ENCODE peak calls at places on chromosomes 13 and 19, in six cellular contexts. U is H9, J is cardiac fibroblast, E is GM23338, I is BJ, C is GM06990. Y is an unnamed sample.

GRCh38 chr13:114154476-114154875 is 22.1 kb upstream of the RASA3 start:
- DNase-seq in U (no peak), J (no peak), E (no peak), I (no peak), C (no peak), Y (no peak)

GRCh38 chr13:111627596-111627995 is 307.2 kb downstream of the TEX29 start:
- DNase-seq in U (peak), J (no peak), E (no peak), I (no peak), C (no peak), Y (no peak)

GRCh38 chr19:17394891-17395415 is 957 bp upstream of the CCDC194 start:
- DNase-seq in U (peak), J (peak), E (peak), I (no peak), C (peak), Y (no peak)

GRCh38 chr13:51017516-51017915 is 93.6 kb downstream of the C13orf42 start:
- DNase-seq in U (no peak), J (no peak), E (no peak), I (no peak), C (no peak), Y (no peak)

GRCh38 chr13:110380359-110381028 is 73.4 kb downstream of the COL4A2 start:
- DNase-seq in U (no peak), J (peak), E (no peak), I (no peak), C (no peak), Y (no peak)

GRCh38 chr13:75818181-75819110 is 182.3 kb downstream of the LMO7 start:
- DNase-seq in U (no peak), J (no peak), E (no peak), I (no peak), C (no peak), Y (no peak)

GRCh38 chr13:78657699-78658629 is 991 bp downstream of the OBI1 start:
- DNase-seq in U (peak), J (peak), E (peak), I (no peak), C (no peak), Y (no peak)

GRCh38 chr19:10820173-10820572 is 15.8 kb downstream of the TMED1 start:
- DNase-seq in U (no peak), J (no peak), E (peak), I (no peak), C (no peak), Y (no peak)

GRCh38 chr13:41505209-41505835 is 48.0 kb downstream of the RGCC start:
- DNase-seq in U (no peak), J (peak), E (no peak), I (peak), C (no peak), Y (peak)

GRCh38 chr19:49107625-49108459 is 6.3 kb upstream of the LIN7B start:
- DNase-seq in U (no peak), J (no peak), E (no peak), I (no peak), C (no peak), Y (no peak)

GRCh38 chr13:93534181-93534700 is 307.6 kb downstream of the GPC6 start:
- DNase-seq in U (no peak), J (peak), E (no peak), I (no peak), C (no peak), Y (no peak)

GRCh38 chr19:41701401-41702075 is 6.9 kb upstream of the CEACAM5 start:
- DNase-seq in U (peak), J (no peak), E (peak), I (no peak), C (no peak), Y (no peak)

GRCh38 chr19:3851254-3852176 is 17.3 kb downstream of the ZFR2 start:
- DNase-seq in U (no peak), J (no peak), E (no peak), I (no peak), C (no peak), Y (no peak)

GRCh38 chr13:100944791-100945345 is 270.3 kb upstream of the TMTC4 start:
- DNase-seq in U (no peak), J (no peak), E (no peak), I (no peak), C (no peak), Y (no peak)

GRCh38 chr19:19661675-19662251 is 1.7 kb downstream of the ATP13A1 start:
- DNase-seq in U (peak), J (no peak), E (no peak), I (no peak), C (peak), Y (no peak)

GRCh38 chr13:107025991-107026390 is 458.1 kb upstream of the ARGLU1 start:
- DNase-seq in U (no peak), J (peak), E (no peak), I (no peak), C (no peak), Y (no peak)

GRCh38 chr13:27044837-27045570 is 126.6 kb downstream of the USP12 start:
- DNase-seq in U (no peak), J (no peak), E (no peak), I (no peak), C (peak), Y (no peak)

GRCh38 chr19:16436780-16437179 is 35.0 kb downstream of the EPS15L1 start:
- DNase-seq in U (no peak), J (no peak), E (no peak), I (no peak), C (no peak), Y (no peak)

GRCh38 chr13:112626124-112626523 is 38.2 kb upstream of the TUBGCP3 start:
- DNase-seq in U (no peak), J (no peak), E (no peak), I (no peak), C (no peak), Y (no peak)

GRCh38 chr13:99909836-99910619 is 61.5 kb downstream of the ZIC5 start:
- DNase-seq in U (no peak), J (peak), E (no peak), I (no peak), C (no peak), Y (no peak)

GRCh38 chr19:18045307-18046013 is 37.5 kb downstream of the ARRDC2 start:
- DNase-seq in U (no peak), J (no peak), E (no peak), I (no peak), C (no peak), Y (no peak)

GRCh38 chr19:56838930-56839664 is 1.4 kb downstream of the PEG3 start:
- DNase-seq in U (no peak), J (peak), E (no peak), I (peak), C (no peak), Y (peak)

GRCh38 chr13:37187611-37188010 is 82.1 kb upstream of the CSNK1A1L start:
- DNase-seq in U (no peak), J (no peak), E (no peak), I (peak), C (no peak), Y (no peak)

GRCh38 chr19:21260164-21260847 is 68.9 kb downstream of the ZNF708 start:
- DNase-seq in U (no peak), J (no peak), E (no peak), I (no peak), C (no peak), Y (no peak)

DNA sequence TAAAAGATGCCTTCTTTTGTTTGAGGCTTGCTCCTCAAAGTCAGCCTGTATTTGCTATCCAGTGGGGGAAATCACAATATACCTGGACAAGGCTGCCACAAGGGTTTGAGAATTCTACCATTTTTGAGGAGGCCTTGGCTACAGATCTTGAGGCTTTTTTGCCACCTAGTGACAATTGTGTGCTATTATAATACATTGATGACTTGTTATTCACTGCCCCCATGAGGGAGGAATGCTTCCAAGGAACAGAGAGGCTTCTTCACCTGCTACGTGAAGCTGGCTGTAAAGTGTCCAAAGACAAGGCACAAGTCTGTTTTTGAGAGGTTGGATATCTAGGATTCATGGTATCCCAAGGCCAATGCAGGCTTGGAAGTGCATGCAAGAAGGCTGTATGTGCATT is 72.5 kb downstream of the ZNF708 start:
- DNase-seq in U (no peak), J (peak), E (peak), I (no peak), C (no peak), Y (no peak)
- TF ChIP-seq CTCF in U (peak), J (no peak), E (peak), I (peak), C (peak), Y (no peak)

GRCh38 chr19:8307965-8308866 is at the start of gene CD320:
- DNase-seq in U (peak), J (peak), E (peak), I (peak), C (peak), Y (peak)
- TF ChIP-seq CTCF in U (no peak), J (no peak), E (no peak), I (no peak), C (no peak), Y (no peak)

GRCh38 chr13:33867472-33867871 is 49.5 kb downstream of the RFC3 start:
- DNase-seq in U (no peak), J (no peak), E (no peak), I (no peak), C (no peak), Y (no peak)
- TF ChIP-seq CTCF in U (peak), J (no peak), E (peak), I (no peak), C (no peak), Y (no peak)

GRCh38 chr19:15021286-15022007 is 27.8 kb upstream of the CASP14 start:
- DNase-seq in U (no peak), J (no peak), E (no peak), I (no peak), C (no peak), Y (no peak)

GRCh38 chr19:15028490-15028889 is 20.8 kb upstream of the CASP14 start:
- DNase-seq in U (no peak), J (no peak), E (no peak), I (no peak), C (no peak), Y (no peak)

GRCh38 chr19:15022752-15023151 is 26.5 kb upstream of the CASP14 start:
- DNase-seq in U (peak), J (no peak), E (peak), I (no peak), C (no peak), Y (no peak)

DNA sequence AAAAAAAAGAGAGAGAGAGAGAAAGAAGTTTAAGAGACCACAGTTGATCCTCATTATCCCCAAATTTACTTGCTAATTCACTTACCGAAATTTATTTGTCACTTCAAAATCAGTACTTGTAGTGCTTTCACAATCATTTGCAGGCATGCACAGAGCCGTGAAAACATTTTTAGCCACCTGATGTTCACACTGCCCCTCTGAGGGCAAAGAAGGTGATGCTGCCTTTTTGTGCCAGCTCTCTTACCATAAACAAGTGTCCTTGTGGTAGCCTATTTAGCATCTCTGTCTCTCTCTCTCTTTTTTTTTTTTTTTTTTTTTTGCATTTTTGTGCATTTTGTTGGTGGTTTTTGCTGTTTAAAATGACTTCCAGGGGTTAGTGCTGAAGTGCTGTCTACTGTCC is 24.0 kb upstream of the CASP14 start:
- DNase-seq in U (no peak), J (no peak), E (peak), I (no peak), C (no peak), Y (no peak)
- TF ChIP-seq CTCF in U (no peak), J (no peak), E (peak), I (no peak), C (peak), Y (no peak)

GRCh38 chr13:103883152-103883551 is 816.9 kb upstream of the SLC10A2 start:
- DNase-seq in U (peak), J (peak), E (peak), I (peak), C (no peak), Y (peak)
- TF ChIP-seq CTCF in U (peak), J (peak), E (peak), I (peak), C (no peak), Y (no peak)

GRCh38 chr13:20776751-20777150 is 3.0 kb upstream of the EEF1AKMT1 start:
- DNase-seq in U (no peak), J (no peak), E (peak), I (no peak), C (no peak), Y (no peak)
- TF ChIP-seq CTCF in U (peak), J (no peak), E (peak), I (no peak), C (no peak), Y (no peak)

DNA sequence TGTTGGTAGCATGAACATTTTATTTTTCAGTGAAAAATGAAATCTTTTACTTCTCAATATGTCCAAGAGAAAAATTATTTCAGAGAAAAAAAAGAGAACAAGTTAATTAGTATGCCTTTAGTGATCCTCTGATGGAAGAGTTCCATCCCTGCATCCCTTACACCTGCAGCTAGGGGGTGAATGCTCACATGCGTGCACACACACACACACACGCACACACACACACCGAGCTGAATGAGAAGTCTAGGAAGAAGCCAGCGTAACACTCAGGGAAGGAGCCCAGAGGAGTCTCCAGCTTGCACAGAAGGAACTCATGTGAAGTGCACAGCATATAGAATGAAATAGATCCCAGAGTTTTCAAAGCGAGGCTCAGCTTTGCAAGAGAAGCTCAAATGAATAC is 510.5 kb downstream of the IRS2 start:
- DNase-seq in U (peak), J (no peak), E (peak), I (no peak), C (no peak), Y (no peak)
- TF ChIP-seq CTCF in U (peak), J (peak), E (peak), I (peak), C (no peak), Y (no peak)

DNA sequence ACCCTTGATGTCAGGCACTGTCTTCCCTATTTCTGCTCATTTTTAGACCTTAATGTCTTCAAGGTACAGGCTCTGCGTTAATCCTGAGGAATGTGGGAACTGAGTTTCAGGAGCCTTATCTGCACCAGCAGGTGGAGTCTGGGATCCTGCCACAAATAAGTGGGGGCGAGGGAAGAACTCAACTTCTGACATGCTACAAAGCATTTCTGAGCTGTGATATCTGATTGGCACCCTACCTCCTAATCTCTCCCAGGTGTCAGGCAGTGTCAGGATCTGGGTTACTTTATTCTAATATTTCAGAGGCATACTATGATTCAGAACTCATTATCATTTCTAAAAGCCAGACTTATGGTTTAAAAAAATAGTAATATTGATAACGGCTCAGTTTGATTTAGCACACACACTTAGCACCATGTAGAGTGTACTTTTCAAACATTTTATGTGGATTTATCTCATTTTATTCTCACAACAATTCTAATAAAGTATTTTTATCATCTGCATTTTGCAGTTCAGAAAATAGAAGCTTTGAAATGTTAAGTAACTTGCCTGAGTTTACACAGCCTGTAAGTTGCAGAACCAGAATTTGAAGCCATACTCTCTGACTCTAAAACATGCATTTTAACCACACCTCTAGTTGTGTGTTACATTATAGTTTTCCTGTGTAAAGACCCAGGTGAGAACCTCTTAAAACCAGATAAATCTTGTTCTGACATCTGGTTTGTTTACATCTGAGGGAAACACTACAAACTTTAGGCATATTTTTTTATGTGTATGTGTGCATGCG is 358.6 kb downstream of the TDRD3 start:
- DNase-seq in U (peak), J (no peak), E (peak), I (no peak), C (no peak), Y (no peak)
- TF ChIP-seq CTCF in U (peak), J (no peak), E (peak), I (no peak), C (no peak), Y (no peak)

Y was measured in AG09319.